ENCODE peak calls at places on chromosomes 13 and 19, in nine cellular contexts. X, Q, M, Y, E, F, N, B and L are unnamed samples.

GRCh38 chr13:91313103-91313502 is 34.4 kb upstream of the MIR17HG start:
- DNase-seq in Q (no peak), M (peak), E (no peak), X (no peak), F (no peak), Y (no peak), B (no peak), N (peak), L (no peak)

GRCh38 chr19:38657633-38658222 is 10.3 kb downstream of the ACTN4 start:
- DNase-seq in B (no peak), M (peak), F (no peak), E (peak), Y (no peak), N (no peak), Q (no peak), X (no peak), L (no peak)

GRCh38 chr19:2426661-2427322 is 594 bp downstream of the TIMM13 start:
- DNase-seq in M (peak), Y (no peak), B (no peak), E (peak), F (peak), N (peak), Q (no peak), X (no peak), L (no peak)

GRCh38 chr19:1254081-1254527 is 5.7 kb downstream of the MIDN start:
- DNase-seq in M (no peak), E (no peak), Y (no peak), F (no peak), B (no peak), Q (peak), N (no peak), X (no peak), L (no peak)

GRCh38 chr13:43804461-43805070 is 17.8 kb upstream of the ENOX1 start:
- DNase-seq in Q (peak), F (no peak), X (no peak), N (peak), M (peak), B (no peak), E (peak), Y (no peak), L (no peak)

GRCh38 chr19:39110263-39110967 is 15.2 kb upstream of the PAK4 start:
- DNase-seq in M (peak), Y (peak), Q (peak), E (peak), X (no peak), F (peak), B (no peak), N (peak), L (no peak)

GRCh38 chr13:80591978-80592377 is 251.1 kb upstream of the SPRY2 start:
- DNase-seq in F (no peak), B (no peak), E (no peak), X (no peak), M (no peak), Y (no peak), N (no peak), Q (no peak), L (no peak)

GRCh38 chr13:97749174-97749573 is 204.3 kb upstream of the IPO5 start:
- DNase-seq in M (peak), N (peak), Y (no peak), F (no peak), Q (no peak), X (no peak), B (no peak), E (peak), L (peak)

GRCh38 chr19:58474291-58474996 is 1.7 kb upstream of the ZNF446 start:
- DNase-seq in B (no peak), M (no peak), E (no peak), N (no peak), Y (no peak), F (no peak), Q (no peak), X (no peak), L (no peak)

GRCh38 chr13:89076622-89077021 is 1405.5 kb downstream of the SLITRK5 start:
- DNase-seq in F (no peak), M (no peak), E (no peak), Q (no peak), X (no peak), Y (no peak), B (no peak), N (no peak), L (no peak)

GRCh38 chr13:52158629-52159158 is 703 bp downstream of the NEK3 start:
- DNase-seq in N (no peak), E (no peak), Q (peak), X (peak), F (no peak), M (peak), B (no peak), Y (no peak), L (no peak)

GRCh38 chr19:58544591-58545285 is 874 bp downstream of the TRIM28 start:
- DNase-seq in Y (no peak), B (no peak), E (no peak), M (peak), X (no peak), N (no peak), F (no peak), Q (no peak), L (no peak)

GRCh38 chr13:79749985-79750551 is 269.1 kb downstream of the NDFIP2 start:
- DNase-seq in Q (peak), E (no peak), B (no peak), F (no peak), Y (peak), N (no peak), X (no peak), M (peak), L (no peak)

GRCh38 chr13:31046711-31047279 is 114.3 kb downstream of the TEX26 start:
- DNase-seq in X (no peak), B (no peak), M (no peak), Y (no peak), Q (no peak), E (no peak), F (no peak), N (no peak), L (no peak)

GRCh38 chr13:109610517-109610916 is 175.9 kb downstream of the IRS2 start:
- DNase-seq in Y (no peak), F (peak), N (no peak), M (peak), B (peak), X (no peak), Q (no peak), E (peak), L (no peak)

GRCh38 chr19:37845932-37846331 is 60.5 kb downstream of the WDR87 start:
- DNase-seq in E (no peak), Q (no peak), M (no peak), Y (no peak), B (no peak), N (no peak), F (no peak), X (no peak), L (no peak)

GRCh38 chr13:46633416-46633815 is 80.4 kb downstream of the LRCH1 start:
- DNase-seq in M (no peak), Y (no peak), E (no peak), Q (no peak), N (peak), B (no peak), F (no peak), X (no peak), L (no peak)

GRCh38 chr19:1488282-1488601 is 1.9 kb downstream of the PCSK4 start:
- DNase-seq in N (no peak), Y (no peak), F (no peak), Q (no peak), X (no peak), M (no peak), E (no peak), B (no peak), L (no peak)

GRCh38 chr13:51608857-51609406 is 24.7 kb downstream of the WDFY2 start:
- DNase-seq in X (no peak), B (no peak), F (no peak), E (no peak), M (no peak), N (no peak), Y (no peak), Q (no peak), L (no peak)

GRCh38 chr13:59865398-59865797 is 298.3 kb downstream of the DIAPH3 start:
- DNase-seq in M (no peak), B (no peak), Q (no peak), E (no peak), F (no peak), N (no peak), Y (no peak), X (no peak), L (no peak)

GRCh38 chr13:94312511-94313191 is 166.8 kb downstream of the DCT start:
- DNase-seq in M (no peak), Q (no peak), Y (no peak), B (no peak), E (no peak), X (no peak), N (no peak), F (no peak), L (no peak)

GRCh38 chr13:38656699-38657098 is 30.2 kb upstream of the FREM2 start:
- DNase-seq in E (no peak), Q (no peak), Y (no peak), N (no peak), X (no peak), F (peak), B (no peak), M (no peak), L (no peak)

GRCh38 chr19:42074513-42075363 is 1.2 kb upstream of the ZNF574 start:
- DNase-seq in N (no peak), B (no peak), E (no peak), Q (no peak), M (peak), F (no peak), Y (peak), X (no peak), L (no peak)

GRCh38 chr13:68439821-68440220 is 1209.7 kb upstream of the PCDH9 start:
- DNase-seq in X (no peak), F (no peak), Q (no peak), E (no peak), B (no peak), N (no peak), Y (no peak), M (no peak), L (no peak)

GRCh38 chr13:23617551-23618014 is 47.4 kb downstream of the TNFRSF19 start:
- DNase-seq in Q (no peak), F (no peak), Y (no peak), B (no peak), E (no peak), M (no peak), X (no peak), N (no peak), L (no peak)

GRCh38 chr13:99124695-99125334 is 75.8 kb upstream of the UBAC2 start:
- DNase-seq in X (no peak), F (no peak), B (no peak), M (no peak), E (peak), Y (no peak), Q (no peak), N (no peak), L (no peak)

GRCh38 chr13:102771298-102772041 is 2.1 kb downstream of the TEX30 start:
- DNase-seq in X (no peak), N (peak), F (no peak), E (no peak), B (no peak), Y (no peak), M (no peak), Q (no peak), L (no peak)

GRCh38 chr13:34942732-34943674 is 933 bp downstream of the NBEA start:
- DNase-seq in Q (peak), F (peak), Y (no peak), X (peak), M (peak), N (no peak), E (no peak), B (no peak), L (no peak)

DNA sequence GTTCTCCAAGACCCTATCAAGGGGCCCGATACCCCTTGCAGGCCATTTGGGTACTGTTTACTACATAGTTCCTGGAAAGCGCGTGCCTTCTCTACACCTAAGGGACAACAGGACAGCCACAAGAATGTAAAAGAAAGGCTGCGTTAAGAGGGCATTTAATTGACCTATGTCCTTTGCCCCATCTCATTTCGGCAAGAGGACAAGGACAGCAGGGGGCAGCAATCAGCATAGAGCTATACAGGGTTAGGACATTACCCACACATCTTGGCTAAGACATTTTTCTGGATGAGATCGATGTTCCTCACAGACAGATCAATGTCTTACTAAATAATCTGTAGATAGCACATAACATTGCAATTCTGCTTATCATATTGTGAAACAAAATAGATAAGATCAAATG is 41.2 kb downstream of the FLT3 start:
- DNase-seq in M (peak), N (peak), B (no peak), E (peak), X (no peak), Q (no peak), Y (no peak), F (peak), L (no peak)
- TF ChIP-seq CTCF in M (peak), N (peak), B (peak), E (peak), X (no peak), Q (no peak), Y (no peak), F (no peak), L (no peak)

GRCh38 chr19:49453013-49453756 is at the start of gene ALDH16A1:
- DNase-seq in N (peak), E (peak), Y (peak), B (peak), F (peak), M (peak), X (peak), Q (peak), L (peak)
- TF ChIP-seq POLR2AphosphoS5 in N (peak), E (peak), Y (peak), B (peak), F (peak), M (peak), X (peak), Q (peak), L (peak)

GRCh38 chr13:111288276-111288675 is 32.2 kb upstream of the TEX29 start:
- DNase-seq in Y (no peak), E (no peak), M (no peak), F (no peak), X (no peak), B (no peak), Q (no peak), N (no peak), L (no peak)

GRCh38 chr13:111291908-111292307 is 28.5 kb upstream of the TEX29 start:
- DNase-seq in E (no peak), N (no peak), X (no peak), M (no peak), Q (no peak), F (no peak), B (no peak), Y (no peak), L (no peak)

GRCh38 chr13:111286162-111286561 is 34.3 kb upstream of the TEX29 start:
- DNase-seq in M (peak), B (no peak), F (no peak), X (no peak), E (no peak), N (no peak), Q (no peak), Y (no peak), L (no peak)

GRCh38 chr13:111287201-111287600 is 33.2 kb upstream of the TEX29 start:
- DNase-seq in N (no peak), Q (no peak), B (no peak), F (no peak), M (peak), Y (no peak), X (no peak), E (no peak), L (no peak)

DNA sequence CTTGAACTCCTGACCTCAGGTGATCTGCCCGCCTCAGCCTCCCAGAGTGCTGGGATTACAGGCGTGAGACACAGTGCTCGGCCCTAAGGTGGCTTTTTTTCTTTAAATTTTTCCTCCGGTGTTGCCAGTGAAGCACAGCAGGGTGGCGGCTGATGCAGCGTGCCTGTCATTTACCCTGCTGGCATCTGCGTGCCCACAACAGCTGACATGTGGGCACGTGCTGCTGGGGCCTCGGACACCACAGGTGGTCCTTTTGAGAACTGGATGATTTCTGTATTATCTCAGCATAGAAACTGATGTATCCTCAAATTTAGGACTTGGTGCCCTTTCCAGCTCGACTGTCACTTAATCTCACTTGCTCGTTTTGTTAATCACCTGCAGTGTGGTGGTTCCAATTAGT is 31.2 kb upstream of the TEX29 start:
- DNase-seq in F (no peak), E (no peak), X (no peak), Q (no peak), B (no peak), M (no peak), Y (no peak), N (no peak), L (no peak)
- TF ChIP-seq CTCF in F (no peak), E (no peak), X (no peak), Q (no peak), B (no peak), M (no peak), Y (no peak), N (no peak), L (no peak)

GRCh38 chr19:33227242-33227650 is 1.6 kb upstream of the SLC7A10 start:
- DNase-seq in X (no peak), B (no peak), F (no peak), M (peak), E (no peak), N (peak), Q (no peak), Y (no peak), L (no peak)
- TF ChIP-seq POLR2AphosphoS5 in X (no peak), B (no peak), F (no peak), M (no peak), E (no peak), N (no peak), Q (no peak), Y (no peak), L (no peak)

GRCh38 chr13:33235564-33235963 is 50.0 kb downstream of the STARD13 start:
- DNase-seq in Q (no peak), Y (no peak), M (no peak), F (no peak), X (no peak), B (no peak), E (no peak), N (no peak), L (no peak)

GRCh38 chr13:33231339-33231738 is 54.2 kb downstream of the STARD13 start:
- DNase-seq in Q (no peak), B (no peak), M (no peak), F (no peak), Y (no peak), X (no peak), N (no peak), E (no peak), L (no peak)

GRCh38 chr13:33232883-33233282 is 52.7 kb downstream of the STARD13 start:
- DNase-seq in N (no peak), B (no peak), X (no peak), Y (no peak), Q (no peak), M (no peak), F (no peak), E (no peak), L (no peak)

GRCh38 chr13:33235078-33235477 is 50.5 kb downstream of the STARD13 start:
- DNase-seq in N (peak), E (no peak), M (no peak), Y (no peak), F (no peak), Q (no peak), X (no peak), B (no peak), L (no peak)

GRCh38 chr13:33233547-33233946 is 52.0 kb downstream of the STARD13 start:
- DNase-seq in Y (no peak), E (no peak), B (no peak), X (no peak), M (no peak), Q (no peak), F (no peak), N (no peak), L (no peak)
- TF ChIP-seq CTCF in Y (no peak), E (no peak), B (no peak), X (no peak), M (no peak), Q (no peak), F (no peak), N (no peak), L (no peak)